ENCODE peak calls at places on chromosomes 6 and 20, in seven cellular contexts. One of them, this sample, is unnamed.

GRCh38 chr6:150741633-150742200 is 123.8 kb upstream of the MTHFD1L start:
- DNase-seq in ascending aorta: no peak
- DNase-seq in GM06990: no peak
- DNase-seq in IMR-90: no peak
- DNase-seq in tibial artery: no peak
- DNase-seq in A673: peak; percentile 65
- DNase-seq in sigmoid colon: no peak
- DNase-seq in this sample: no peak

GRCh38 chr6:2841264-2842138 is at the start of gene SERPINB1:
- DNase-seq in sigmoid colon: peak; percentile 93
- DNase-seq in A673: peak; percentile 81
- DNase-seq in GM06990: peak; percentile 73
- DNase-seq in ascending aorta: peak; percentile 75
- DNase-seq in IMR-90: peak; percentile 97
- DNase-seq in tibial artery: peak; percentile 88
- DNase-seq in this sample: peak; percentile 92

GRCh38 chr6:98648211-98648914 is 186.0 kb upstream of the POU3F2 start:
- DNase-seq in IMR-90: no peak
- DNase-seq in GM06990: no peak
- DNase-seq in sigmoid colon: no peak
- DNase-seq in A673: no peak
- DNase-seq in tibial artery: no peak
- DNase-seq in ascending aorta: no peak
- DNase-seq in this sample: no peak

GRCh38 chr6:46876126-46876525 is 45.6 kb downstream of the ADGRF5 start:
- DNase-seq in ascending aorta: no peak
- DNase-seq in tibial artery: no peak
- DNase-seq in GM06990: no peak
- DNase-seq in A673: peak; percentile 13
- DNase-seq in sigmoid colon: no peak
- DNase-seq in IMR-90: no peak
- DNase-seq in this sample: peak; percentile 53

GRCh38 chr6:11431455-11431937 is 106.1 kb upstream of the TMEM170B start:
- DNase-seq in IMR-90: no peak
- DNase-seq in A673: no peak
- DNase-seq in sigmoid colon: no peak
- DNase-seq in tibial artery: no peak
- DNase-seq in GM06990: no peak
- DNase-seq in ascending aorta: no peak
- DNase-seq in this sample: no peak

GRCh38 chr6:165451845-165452244 is 142.4 kb upstream of the C6orf118 start:
- DNase-seq in A673: no peak
- DNase-seq in tibial artery: no peak
- DNase-seq in IMR-90: no peak
- DNase-seq in sigmoid colon: no peak
- DNase-seq in GM06990: no peak
- DNase-seq in ascending aorta: no peak
- DNase-seq in this sample: no peak

GRCh38 chr6:37725967-37726366 is 28.3 kb upstream of the MDGA1 start:
- DNase-seq in ascending aorta: no peak
- DNase-seq in IMR-90: peak; percentile 16
- DNase-seq in GM06990: no peak
- DNase-seq in A673: no peak
- DNase-seq in tibial artery: no peak
- DNase-seq in sigmoid colon: no peak
- DNase-seq in this sample: no peak

GRCh38 chr6:163062790-163063189 is 335.0 kb downstream of the PACRG start:
- DNase-seq in tibial artery: no peak
- DNase-seq in A673: no peak
- DNase-seq in GM06990: no peak
- DNase-seq in ascending aorta: no peak
- DNase-seq in sigmoid colon: no peak
- DNase-seq in IMR-90: no peak
- DNase-seq in this sample: no peak

GRCh38 chr6:117397536-117398227 is 28.1 kb downstream of the ROS1 start:
- DNase-seq in sigmoid colon: no peak
- DNase-seq in ascending aorta: no peak
- DNase-seq in A673: no peak
- DNase-seq in GM06990: no peak
- DNase-seq in IMR-90: no peak
- DNase-seq in tibial artery: no peak
- DNase-seq in this sample: no peak

GRCh38 chr20:63457737-63458136 is 14.7 kb downstream of the KCNQ2 start:
- DNase-seq in tibial artery: no peak
- DNase-seq in sigmoid colon: no peak
- DNase-seq in IMR-90: no peak
- DNase-seq in A673: peak; percentile 59
- DNase-seq in ascending aorta: no peak
- DNase-seq in GM06990: no peak
- DNase-seq in this sample: no peak

GRCh38 chr20:51244496-51244895 is 221.6 kb upstream of the KCNG1 start:
- DNase-seq in ascending aorta: no peak
- DNase-seq in GM06990: no peak
- DNase-seq in tibial artery: no peak
- DNase-seq in A673: no peak
- DNase-seq in sigmoid colon: no peak
- DNase-seq in IMR-90: no peak
- DNase-seq in this sample: no peak

GRCh38 chr6:106560966-106561740 is 68.1 kb downstream of the RTN4IP1 start:
- DNase-seq in ascending aorta: no peak
- DNase-seq in IMR-90: peak; percentile 71
- DNase-seq in A673: no peak
- DNase-seq in tibial artery: no peak
- DNase-seq in sigmoid colon: no peak
- DNase-seq in GM06990: no peak
- DNase-seq in this sample: no peak

GRCh38 chr20:37839432-37839827 is 63.5 kb upstream of the VSTM2L start:
- DNase-seq in GM06990: no peak
- DNase-seq in A673: no peak
- DNase-seq in ascending aorta: no peak
- DNase-seq in sigmoid colon: no peak
- DNase-seq in IMR-90: no peak
- DNase-seq in tibial artery: no peak
- DNase-seq in this sample: no peak

GRCh38 chr6:27502508-27503435 is 29.9 kb upstream of the ZNF184 start:
- DNase-seq in tibial artery: peak; percentile 68
- DNase-seq in GM06990: peak; percentile 69
- DNase-seq in IMR-90: peak; percentile 79
- DNase-seq in A673: peak; percentile 87
- DNase-seq in ascending aorta: peak; percentile 29
- DNase-seq in sigmoid colon: no peak
- DNase-seq in this sample: no peak

GRCh38 chr20:5426026-5426425 is 109.3 kb upstream of the PROKR2 start:
- DNase-seq in ascending aorta: no peak
- DNase-seq in IMR-90: no peak
- DNase-seq in tibial artery: no peak
- DNase-seq in sigmoid colon: no peak
- DNase-seq in A673: no peak
- DNase-seq in GM06990: no peak
- DNase-seq in this sample: no peak

GRCh38 chr6:56729719-56730118 is 87.0 kb upstream of the DST start:
- DNase-seq in IMR-90: peak; percentile 72
- DNase-seq in tibial artery: no peak
- DNase-seq in GM06990: no peak
- DNase-seq in sigmoid colon: no peak
- DNase-seq in A673: no peak
- DNase-seq in ascending aorta: no peak
- DNase-seq in this sample: no peak

GRCh38 chr6:34692280-34692679 is 4.3 kb downstream of the ILRUN start:
- DNase-seq in GM06990: no peak
- DNase-seq in tibial artery: no peak
- DNase-seq in ascending aorta: no peak
- DNase-seq in sigmoid colon: no peak
- DNase-seq in A673: no peak
- DNase-seq in IMR-90: no peak
- DNase-seq in this sample: no peak

GRCh38 chr20:32163951-32164350 is 43.6 kb downstream of the PLAGL2 start:
- DNase-seq in sigmoid colon: peak; percentile 25
- DNase-seq in A673: no peak
- DNase-seq in IMR-90: no peak
- DNase-seq in ascending aorta: no peak
- DNase-seq in GM06990: no peak
- DNase-seq in tibial artery: no peak
- DNase-seq in this sample: no peak

GRCh38 chr6:7921582-7922199 is 11.1 kb upstream of the TXNDC5 start:
- DNase-seq in IMR-90: no peak
- DNase-seq in sigmoid colon: no peak
- DNase-seq in ascending aorta: no peak
- DNase-seq in A673: no peak
- DNase-seq in GM06990: no peak
- DNase-seq in tibial artery: no peak
- DNase-seq in this sample: no peak

GRCh38 chr6:31838968-31839367 is 11.4 kb downstream of the HSPA1B start:
- DNase-seq in A673: no peak
- DNase-seq in tibial artery: no peak
- DNase-seq in IMR-90: no peak
- DNase-seq in GM06990: no peak
- DNase-seq in ascending aorta: no peak
- DNase-seq in sigmoid colon: no peak
- DNase-seq in this sample: no peak
- H3K4me3 ChIP-seq in A673: peak overlapping the region; percentile 74
- H3K4me3 ChIP-seq in tibial artery: no peak overlapping the region
- H3K4me3 ChIP-seq in IMR-90: no peak overlapping the region
- H3K4me3 ChIP-seq in GM06990: peak overlapping the region; percentile 8
- H3K4me3 ChIP-seq in ascending aorta: no peak overlapping the region
- H3K4me3 ChIP-seq in sigmoid colon: no peak overlapping the region
- H3K4me3 ChIP-seq in this sample: no peak overlapping the region

GRCh38 chr6:143562143-143562542 is 50.6 kb upstream of the FUCA2 start:
- DNase-seq in tibial artery: no peak
- DNase-seq in ascending aorta: no peak
- DNase-seq in GM06990: no peak
- DNase-seq in IMR-90: no peak
- DNase-seq in A673: no peak
- DNase-seq in sigmoid colon: no peak
- DNase-seq in this sample: no peak
- H3K27me3 ChIP-seq in tibial artery: no peaks in the 10 kb centered on the region
- H3K27me3 ChIP-seq in ascending aorta: no peaks in the 10 kb centered on the region
- H3K27me3 ChIP-seq in GM06990: no peaks in the 10 kb centered on the region
- H3K27me3 ChIP-seq in IMR-90: no peaks in the 10 kb centered on the region
- H3K27me3 ChIP-seq in A673: no peaks in the 10 kb centered on the region
- H3K27me3 ChIP-seq in sigmoid colon: no peaks in the 10 kb centered on the region
- H3K27me3 ChIP-seq in this sample: no peaks in the 10 kb centered on the region

GRCh38 chr6:169092375-169092774 is 161.3 kb downstream of the THBS2 start:
- DNase-seq in sigmoid colon: no peak
- DNase-seq in GM06990: peak; percentile 6
- DNase-seq in IMR-90: peak; percentile 59
- DNase-seq in A673: no peak
- DNase-seq in tibial artery: no peak
- DNase-seq in ascending aorta: no peak
- DNase-seq in this sample: peak; percentile 21
- H3K4me3 ChIP-seq in sigmoid colon: no peak overlapping the region
- H3K4me3 ChIP-seq in GM06990: no peak overlapping the region
- H3K4me3 ChIP-seq in IMR-90: no peak overlapping the region
- H3K4me3 ChIP-seq in A673: no peak overlapping the region
- H3K4me3 ChIP-seq in tibial artery: no peak overlapping the region
- H3K4me3 ChIP-seq in ascending aorta: no peak overlapping the region
- H3K4me3 ChIP-seq in this sample: no peak overlapping the region

DNA sequence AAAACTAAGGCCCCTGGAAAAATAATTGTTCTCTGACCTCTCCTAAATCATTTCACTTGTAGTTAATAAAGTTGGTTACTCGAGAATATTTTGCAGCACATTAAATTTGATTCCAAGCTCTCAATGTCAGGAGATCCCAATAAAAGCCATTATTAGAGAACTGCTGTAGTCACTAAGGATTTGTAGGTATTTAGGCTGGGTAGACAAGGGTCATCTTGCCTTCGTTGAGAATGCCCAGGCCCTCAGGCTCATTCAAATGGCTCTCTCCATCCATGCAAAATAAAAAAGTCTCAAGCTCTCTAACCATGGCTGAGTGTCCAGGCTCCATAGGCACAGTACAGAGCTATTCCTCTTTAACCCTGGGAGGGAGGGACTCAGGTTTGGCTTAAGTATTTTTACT is 117.0 kb upstream of the HMGCLL1 start:
- DNase-seq in GM06990: no peak
- DNase-seq in A673: no peak
- DNase-seq in ascending aorta: no peak
- DNase-seq in tibial artery: no peak
- DNase-seq in IMR-90: no peak
- DNase-seq in sigmoid colon: no peak
- DNase-seq in this sample: no peak
- H3K27me3 ChIP-seq in GM06990: no peaks in the 10 kb centered on the region
- H3K27me3 ChIP-seq in A673: no peaks in the 10 kb centered on the region
- H3K27me3 ChIP-seq in ascending aorta: no peaks in the 10 kb centered on the region
- H3K27me3 ChIP-seq in tibial artery: no peaks in the 10 kb centered on the region
- H3K27me3 ChIP-seq in IMR-90: no peaks in the 10 kb centered on the region
- H3K27me3 ChIP-seq in sigmoid colon: no peaks in the 10 kb centered on the region
- H3K27me3 ChIP-seq in this sample: no peaks in the 10 kb centered on the region

This sample was measured in lung.